ENCODE peak calls at places on chromosomes 3 and 15, in six cellular contexts. Y is lower leg skin, O is GM12892, S is T-helper 2 cell, R is GM10248, A is HCT116. Z is an unnamed sample.

GRCh38 chr3:185153170-185153733 is 392 bp upstream of the C3orf70 start:
- DNase-seq in O (peak; percentile 32), R (peak; percentile 11), Y (no peak), S (no peak), A (no peak), Z (peak; percentile 60)

GRCh38 chr3:194685723-194686413 is at the start of gene FAM43A:
- DNase-seq in O (peak; percentile 74), S (peak; percentile 78), R (peak; percentile 81), Y (peak; percentile 99), A (peak; percentile 87), Z (peak; percentile 85)

GRCh38 chr15:74821790-74822158 is 4.7 kb upstream of the CPLX3 start:
- DNase-seq in S (no peak), R (no peak), O (no peak), A (no peak), Y (no peak), Z (no peak)

GRCh38 chr3:175941352-175941751 is 1082.2 kb downstream of the NAALADL2 start:
- DNase-seq in R (no peak), O (no peak), Y (no peak), S (no peak), A (no peak), Z (peak; percentile 12)

GRCh38 chr15:62559049-62559733 is 394.1 kb upstream of the C2CD4B start:
- DNase-seq in A (no peak), S (no peak), Y (no peak), O (no peak), R (no peak), Z (no peak)

GRCh38 chr3:12303532-12303931 is 14.7 kb downstream of the PPARG start:
- DNase-seq in A (no peak), O (no peak), R (no peak), S (no peak), Y (no peak), Z (no peak)

GRCh38 chr15:58269455-58270414 is 131.6 kb downstream of the AQP9 start:
- DNase-seq in R (peak; percentile 53), Y (no peak), S (no peak), O (no peak), A (peak; percentile 42), Z (peak; percentile 52)

GRCh38 chr15:90035095-90035834 is 34.1 kb downstream of the ZNF710 start:
- DNase-seq in O (no peak), A (no peak), R (no peak), S (no peak), Y (peak; percentile 91), Z (no peak)

GRCh38 chr3:64214002-64214696 is 11.1 kb downstream of the PRICKLE2 start:
- DNase-seq in S (no peak), O (no peak), A (no peak), R (no peak), Y (peak; percentile 89), Z (no peak)

GRCh38 chr3:79761441-79761840 is 6.4 kb downstream of the ROBO1 start:
- DNase-seq in S (no peak), O (no peak), R (no peak), A (no peak), Y (no peak), Z (no peak)

GRCh38 chr3:156910022-156910421 is 83.9 kb downstream of the LEKR1 start:
- DNase-seq in Y (no peak), R (no peak), S (no peak), O (no peak), A (no peak), Z (no peak)

GRCh38 chr3:53258600-53259426 is 3.0 kb upstream of the TKT start:
- DNase-seq in A (no peak), Y (no peak), R (no peak), S (no peak), O (no peak), Z (no peak)

GRCh38 chr3:17505856-17506255 is 236.6 kb downstream of the TBC1D5 start:
- DNase-seq in R (no peak), S (no peak), A (no peak), Y (no peak), O (no peak), Z (no peak)

GRCh38 chr3:168620854-168621253 is 525.1 kb upstream of the GOLIM4 start:
- DNase-seq in O (no peak), S (no peak), R (no peak), A (peak; percentile 27), Y (no peak), Z (no peak)

GRCh38 chr3:14548321-14548729 is 8.2 kb upstream of the GRIP2 start:
- DNase-seq in O (peak; percentile 50), Y (peak; percentile 89), A (peak; percentile 39), R (peak; percentile 65), S (no peak), Z (peak; percentile 78)

GRCh38 chr3:149085828-149086231 is 503 bp downstream of the HLTF start:
- DNase-seq in S (no peak), Y (no peak), R (peak; percentile 42), O (no peak), A (no peak), Z (peak; percentile 44)

GRCh38 chr3:150080058-150080730 is 109.5 kb upstream of the PFN2 start:
- DNase-seq in A (no peak), O (no peak), R (no peak), Y (no peak), S (no peak), Z (no peak)

GRCh38 chr3:72441284-72441994 is 406.8 kb downstream of the SHQ1 start:
- DNase-seq in Y (no peak), R (no peak), A (no peak), S (no peak), O (no peak), Z (no peak)

GRCh38 chr3:65439641-65440040 is 599.1 kb downstream of the MAGI1 start:
- DNase-seq in R (no peak), A (peak; percentile 6), Y (no peak), O (no peak), S (no peak), Z (peak; percentile 3)

GRCh38 chr3:184371570-184372018 is 6.4 kb downstream of the THPO start:
- DNase-seq in Y (peak; percentile 94), R (peak; percentile 77), A (peak; percentile 73), S (peak; percentile 32), O (peak; percentile 69), Z (peak; percentile 83)